ENCODE peak calls at places on chromosome 10, in eight cellular contexts. Y is A549; R is psoas muscle; X is HCT116; Q is heart right ventricle; W is bronchial epithelial cell; S is stomach; J is CD8-positive, alpha-beta T cell. U is an unnamed sample.
A peak's percentile ranks its signal among the peaks of the same experiment; 100 is the strongest.

GRCh38 chr10:61159253-61159652 is 215.3 kb upstream of the RHOBTB1 start:
- DNase-seq in Y (no peak), R (no peak), X (no peak), Q (no peak), W (peak; percentile 44), S (no peak), J (no peak), U (no peak)

GRCh38 chr10:29454250-29454649 is 165.4 kb downstream of the LYZL1 start:
- DNase-seq in Y (no peak), R (no peak), X (no peak), Q (no peak), W (no peak), S (no peak), J (no peak), U (no peak)

GRCh38 chr10:98414932-98415709 is at the start of gene PYROXD2:
- DNase-seq in Y (peak; percentile 84), R (peak; percentile 95), X (peak; percentile 81), Q (peak; percentile 94), W (peak; percentile 77), S (peak; percentile 89), J (peak; percentile 38), U (peak; percentile 78)

GRCh38 chr10:11242443-11243386 is 225.0 kb downstream of the CELF2 start:
- DNase-seq in Y (no peak), R (peak; percentile 66), X (no peak), Q (peak; percentile 76), W (no peak), S (peak; percentile 42), J (no peak), U (no peak)

GRCh38 chr10:33064706-33065105 is 106.7 kb upstream of the ITGB1 start:
- DNase-seq in Y (no peak), R (no peak), X (no peak), Q (no peak), W (no peak), S (no peak), J (no peak), U (no peak)

GRCh38 chr10:16458196-16458977 is 21.6 kb downstream of the PTER start:
- DNase-seq in Y (no peak), R (no peak), X (no peak), Q (no peak), W (no peak), S (no peak), J (no peak), U (no peak)

GRCh38 chr10:127013251-127013656 is 108.0 kb downstream of the DOCK1 start:
- DNase-seq in Y (no peak), R (no peak), X (no peak), Q (no peak), W (no peak), S (peak; percentile 59), J (no peak), U (no peak)

GRCh38 chr10:113947138-113948011 is 92.9 kb downstream of the NHLRC2 start:
- DNase-seq in Y (no peak), R (no peak), X (no peak), Q (no peak), W (no peak), S (peak; percentile 43), J (no peak), U (no peak)

GRCh38 chr10:58516118-58516517 is 3.4 kb downstream of the BICC1 start:
- DNase-seq in Y (no peak), R (no peak), X (no peak), Q (no peak), W (no peak), S (no peak), J (no peak), U (no peak)

GRCh38 chr10:104337985-104338735 is at the start of gene ITPRIP:
- DNase-seq in Y (peak; percentile 81), R (peak; percentile 84), X (peak; percentile 69), Q (peak; percentile 70), W (peak; percentile 72), S (peak; percentile 77), J (peak; percentile 73), U (peak; percentile 57)

GRCh38 chr10:11655839-11656238 is 44.4 kb upstream of the USP6NL start:
- DNase-seq in Y (no peak), R (no peak), X (no peak), Q (no peak), W (no peak), S (no peak), J (no peak), U (no peak)

GRCh38 chr10:58399410-58399809 is 14.2 kb downstream of the TFAM start:
- DNase-seq in Y (no peak), R (no peak), X (no peak), Q (no peak), W (peak; percentile 91), S (no peak), J (no peak), U (no peak)

GRCh38 chr10:50653142-50653541 is 29.4 kb upstream of the SGMS1 start:
- DNase-seq in Y (no peak), R (no peak), X (peak; percentile 8), Q (no peak), W (peak; percentile 32), S (no peak), J (no peak), U (peak; percentile 10)

GRCh38 chr10:75197906-75198305 is 12.7 kb upstream of the VDAC2 start:
- DNase-seq in Y (no peak), R (no peak), X (no peak), Q (no peak), W (no peak), S (no peak), J (no peak), U (no peak)

GRCh38 chr10:37860494-37861190 is 3.2 kb upstream of the ZNF248 start:
- DNase-seq in Y (no peak), R (no peak), X (no peak), Q (no peak), W (peak; percentile 86), S (no peak), J (no peak), U (peak; percentile 76)

DNA sequence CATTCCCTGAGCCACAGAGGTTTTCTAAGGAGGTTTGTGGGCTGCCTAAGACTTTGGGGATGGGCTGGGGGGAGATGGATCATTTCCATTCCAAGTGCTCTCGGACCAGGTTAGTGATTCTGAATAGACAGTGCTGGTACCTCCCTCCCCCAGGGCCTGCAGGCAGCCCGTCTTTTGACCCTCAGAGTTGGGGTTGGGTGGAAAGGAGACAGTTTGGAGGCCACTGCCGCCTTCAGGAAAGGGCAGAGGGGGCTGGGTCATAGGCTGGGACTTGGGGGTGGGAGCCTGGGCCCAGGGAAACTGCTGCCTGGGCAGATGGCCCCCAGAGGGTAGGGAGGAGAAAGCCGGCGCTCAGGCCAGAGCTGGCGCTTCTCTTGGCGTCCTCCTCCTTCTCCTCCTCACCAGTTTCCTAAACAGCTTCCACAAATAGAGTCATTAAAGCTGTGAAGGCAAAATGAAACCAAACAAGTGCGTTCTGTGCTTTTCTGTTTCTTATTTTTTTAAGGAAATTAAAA is 4.4 kb downstream of the UNC5B start:
- DNase-seq in Y (no peak), R (no peak), X (no peak), Q (no peak), W (no peak), S (peak; percentile 23), J (no peak), U (no peak)
- H3K4me3 ChIP-seq in Y (peak overlapping the region; percentile 42), R (peak overlapping the region; percentile 75), X (peak overlapping the region; percentile 47), Q (peak overlapping the region; percentile 75), W (peak overlapping the region; percentile 43), S (peak overlapping the region; percentile 68), J (no peak overlapping the region), U (peak overlapping the region; percentile 53)

DNA sequence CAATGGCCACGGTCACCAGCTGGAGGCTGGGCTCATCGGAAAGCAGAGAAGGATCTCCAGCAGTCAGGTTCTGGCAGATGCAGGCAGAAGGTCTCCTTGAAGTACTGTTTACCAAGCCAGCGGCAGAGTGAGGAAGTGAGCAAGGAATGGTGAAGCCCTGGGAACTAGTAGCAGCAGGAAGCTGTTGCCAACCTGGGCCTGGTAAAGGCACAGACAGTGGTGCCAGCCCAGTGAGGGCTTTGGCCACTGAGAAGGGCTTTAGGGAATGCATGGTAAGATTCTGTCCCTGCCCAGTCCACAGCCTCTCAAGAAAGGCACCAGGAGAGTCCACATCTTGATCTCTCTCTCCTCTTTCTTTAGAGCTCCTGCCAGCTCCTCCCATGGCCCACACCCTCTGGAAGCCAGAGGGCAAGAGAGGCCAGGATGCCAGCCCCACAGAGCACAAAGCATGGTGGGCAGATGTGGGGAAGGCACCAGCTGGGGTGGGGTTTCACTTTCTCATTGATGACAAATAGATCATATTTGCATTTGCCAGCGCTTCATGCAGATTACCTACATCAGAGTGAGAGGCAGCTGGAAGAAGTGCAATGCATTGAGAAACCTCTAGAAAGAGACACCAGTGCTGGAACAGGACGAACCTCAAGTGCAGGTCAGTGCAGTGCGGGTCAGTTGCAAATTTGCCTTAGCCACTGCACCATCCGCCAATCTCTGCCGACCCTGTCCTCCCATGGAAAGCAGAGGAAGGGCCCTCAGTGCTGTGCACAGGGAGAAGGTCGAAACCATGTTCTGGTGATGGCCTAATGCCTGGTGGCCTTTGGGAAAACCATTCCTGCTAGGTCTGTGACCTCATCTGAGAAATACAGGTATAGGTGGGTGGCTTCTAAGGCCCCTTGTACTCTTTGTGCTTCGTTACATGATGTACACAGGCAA is 667.8 kb upstream of the MKI67 start:
- DNase-seq in Y (no peak), R (no peak), X (no peak), Q (no peak), W (no peak), S (no peak), J (no peak), U (no peak)
- TF ChIP-seq CTCF in Y (no peak), R (no peak), X (no peak), Q (no peak), W (no peak), S (no peak), J (no peak), U (no peak)

GRCh38 chr10:111511751-111512150 is 434.9 kb downstream of the ADRA2A start:
- DNase-seq in Y (no peak), R (no peak), X (no peak), Q (no peak), W (no peak), S (no peak), J (no peak), U (no peak)

GRCh38 chr10:111504376-111504775 is 427.5 kb downstream of the ADRA2A start:
- DNase-seq in Y (no peak), R (no peak), X (no peak), Q (no peak), W (no peak), S (no peak), J (no peak), U (no peak)

DNA sequence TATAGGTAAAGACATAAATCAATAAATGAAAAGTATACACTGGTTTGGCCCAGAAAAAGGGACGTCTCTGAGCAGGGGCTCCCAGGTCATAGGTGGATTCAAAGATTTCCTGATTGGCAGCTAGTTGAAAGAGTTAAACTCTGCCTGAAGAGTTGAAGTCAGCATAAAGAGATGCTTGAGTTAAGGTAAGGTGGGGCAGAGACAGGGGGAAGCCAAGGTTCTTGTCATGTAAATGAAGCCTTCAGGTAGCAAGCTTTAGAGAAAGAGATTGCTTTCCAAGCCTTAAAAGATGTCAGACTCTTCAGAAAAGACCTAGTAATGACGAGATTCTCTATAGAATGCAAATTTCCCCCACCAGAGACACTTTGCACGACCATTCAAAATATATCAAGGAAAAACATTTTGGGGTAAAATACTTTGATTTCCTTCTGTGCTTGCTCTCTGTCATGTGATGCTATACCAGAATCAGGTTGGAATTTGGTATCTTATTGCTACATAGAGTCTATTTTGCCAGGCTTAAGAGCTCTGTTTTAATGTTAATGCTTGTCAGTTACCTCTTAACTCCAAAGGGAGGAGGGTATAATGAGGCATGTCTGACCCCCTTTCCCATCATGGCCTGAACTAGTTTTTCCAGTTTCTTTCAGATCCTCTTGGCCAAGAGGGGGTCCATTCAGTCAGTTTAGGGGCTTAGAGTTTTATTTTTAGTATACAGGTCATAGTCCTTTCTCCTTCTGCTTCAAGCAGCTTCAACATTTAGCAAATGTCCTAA is 429.6 kb downstream of the ADRA2A start:
- DNase-seq in Y (no peak), R (no peak), X (no peak), Q (no peak), W (no peak), S (no peak), J (no peak), U (no peak)
- H3K4me3 ChIP-seq in Y (no peak overlapping the region), R (no peak overlapping the region), X (no peak overlapping the region), Q (no peak overlapping the region), W (no peak overlapping the region), S (no peak overlapping the region), J (no peak overlapping the region), U (no peak overlapping the region)

GRCh38 chr10:77892761-77893160 is 33.8 kb downstream of the DLG5 start:
- DNase-seq in Y (no peak), R (no peak), X (no peak), Q (no peak), W (no peak), S (no peak), J (no peak), U (no peak)
- TF ChIP-seq CTCF in Y (no peak), R (no peak), X (no peak), Q (no peak), W (no peak), S (no peak), J (no peak), U (no peak)